ENCODE peak calls at places on chromosome 12, in five cellular contexts. Y is cardiac fibroblast, B is GM10248, M is dermis microvascular lymphatic vessel endothelial cell, I is aorta. T is an unnamed sample.

GRCh38 chr12:124884587-124885438 is 21.1 kb upstream of the SCARB1 start:
- DNase-seq in M (no peak), Y (no peak), I (no peak), B (peak; percentile 59), T (no peak)

GRCh38 chr12:117026921-117027250 is 72.3 kb downstream of the TESC start:
- DNase-seq in B (no peak), I (peak; percentile 56), Y (no peak), M (no peak), T (no peak)

GRCh38 chr12:113650476-113650875 is 178.8 kb upstream of the LHX5 start:
- DNase-seq in M (no peak), B (no peak), I (no peak), Y (no peak), T (no peak)

GRCh38 chr12:12976366-12976765 is 23.7 kb downstream of the HEBP1 start:
- DNase-seq in I (no peak), M (peak; percentile 36), Y (peak; percentile 92), B (no peak), T (peak; percentile 81)

GRCh38 chr12:98085360-98085759 is 430.0 kb upstream of the TMPO start:
- DNase-seq in I (no peak), Y (no peak), B (no peak), M (no peak), T (no peak)

GRCh38 chr12:96242597-96242996 is 48.4 kb downstream of the ELK3 start:
- DNase-seq in B (no peak), Y (no peak), I (no peak), M (peak; percentile 71), T (no peak)

GRCh38 chr12:5022030-5022429 is 21.6 kb upstream of the KCNA5 start:
- DNase-seq in M (no peak), B (no peak), I (no peak), Y (no peak), T (no peak)

GRCh38 chr12:93789767-93790166 is 112.6 kb downstream of the CRADD start:
- DNase-seq in B (no peak), Y (peak; percentile 67), M (no peak), I (no peak), T (no peak)

GRCh38 chr12:48764521-48764920 is 24.4 kb downstream of the ADCY6 start:
- DNase-seq in Y (no peak), I (peak; percentile 30), B (no peak), M (no peak), T (no peak)

GRCh38 chr12:70486588-70486987 is 120.5 kb downstream of the KCNMB4 start:
- DNase-seq in M (no peak), B (no peak), Y (peak; percentile 2), I (no peak), T (no peak)

GRCh38 chr12:86331012-86331411 is 74.8 kb upstream of the MGAT4C start:
- DNase-seq in M (peak; percentile 15), I (no peak), Y (peak; percentile 2), B (no peak), T (no peak)

GRCh38 chr12:85390281-85390680 is 110.3 kb downstream of the ALX1 start:
- DNase-seq in I (no peak), B (no peak), Y (no peak), M (peak; percentile 69), T (no peak)

GRCh38 chr12:108313609-108314331 is 25.3 kb downstream of the CMKLR1 start:
- DNase-seq in B (no peak), I (no peak), M (peak; percentile 51), Y (no peak), T (no peak)

T was measured in AG20443.